ENCODE peak calls at places on chromosome 22, in five cellular contexts. E is heart left ventricle, M is heart right ventricle, D is upper lobe of right lung, H is GM06990. C is an unnamed sample.

GRCh38 chr22:43501951-43502874 is 90.4 kb downstream of the MPPED1 start:
- DNase-seq in M (no peak), E (no peak), H (no peak), D (no peak), C (no peak)

GRCh38 chr22:26527574-26528465 is 15.5 kb upstream of the TFIP11 start:
- DNase-seq in M (peak; percentile 67), D (no peak), E (peak; percentile 81), H (no peak), C (no peak)

GRCh38 chr22:37431366-37431765 is 4.1 kb upstream of the ELFN2 start:
- DNase-seq in D (no peak), E (no peak), M (no peak), H (no peak), C (no peak)

GRCh38 chr22:19287076-19287724 is 4.3 kb downstream of the CLTCL1 start:
- DNase-seq in D (no peak), M (no peak), H (no peak), E (no peak), C (no peak)

GRCh38 chr22:17590586-17590985 is 27.3 kb downstream of the SLC25A18 start:
- DNase-seq in M (no peak), D (peak; percentile 46), H (no peak), E (no peak), C (no peak)

GRCh38 chr22:42132457-42132856 is 1.8 kb upstream of the CYP2D6 start:
- DNase-seq in E (no peak), M (no peak), H (no peak), D (no peak), C (no peak)

GRCh38 chr22:37559521-37559900 is 769 bp upstream of the CDC42EP1 start:
- DNase-seq in E (no peak), H (no peak), M (no peak), D (no peak), C (no peak)

GRCh38 chr22:17576475-17576874 is 13.2 kb downstream of the SLC25A18 start:
- DNase-seq in M (no peak), H (no peak), D (no peak), E (no peak), C (no peak)

GRCh38 chr22:33837806-33838205 is 82.5 kb downstream of the LARGE1 start:
- DNase-seq in E (no peak), D (no peak), H (no peak), M (no peak), C (no peak)

GRCh38 chr22:43135565-43135964 is 7.6 kb downstream of the MCAT start:
- DNase-seq in H (no peak), D (no peak), M (no peak), E (no peak), C (no peak)

GRCh38 chr22:35726933-35727332 is 9.3 kb downstream of the APOL5 start:
- DNase-seq in D (no peak), H (no peak), E (no peak), M (no peak), C (no peak)

GRCh38 chr22:39663751-39664150 is 93.2 kb downstream of the CACNA1I start:
- DNase-seq in E (no peak), M (no peak), D (no peak), H (no peak), C (no peak)
- TF ChIP-seq CTCF in E (no peak), M (no peak), D (no peak), H (no peak), C (no peak)

DNA sequence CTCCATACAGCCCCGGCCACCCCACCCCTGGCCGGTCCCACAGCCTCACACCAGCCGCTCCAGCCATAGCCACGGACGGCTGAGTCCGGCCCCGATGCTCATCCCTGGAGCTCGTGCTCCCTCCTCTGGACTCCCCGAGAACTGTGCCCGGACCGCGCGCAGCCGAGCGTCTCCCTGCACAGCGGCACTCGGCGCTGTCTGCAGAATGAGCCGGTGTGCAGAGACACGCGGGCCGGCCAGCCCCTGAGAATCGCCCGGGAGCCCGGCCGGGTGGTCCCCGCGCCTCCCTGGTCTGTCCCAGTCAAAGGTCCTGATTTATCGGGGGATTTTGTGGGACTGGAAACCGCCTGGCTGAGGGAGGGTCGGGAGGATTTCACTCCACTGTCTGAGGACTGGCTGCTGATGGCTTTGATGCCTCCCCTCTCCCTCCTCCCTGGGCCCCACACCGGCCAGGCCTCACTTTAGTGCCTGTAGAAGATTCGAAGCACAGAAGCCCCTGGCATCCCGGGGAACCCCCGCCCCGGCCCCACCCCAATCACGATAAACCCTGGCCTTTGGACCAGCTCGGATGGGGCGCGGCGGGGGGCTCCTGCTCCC is 102.7 kb downstream of the BRD1 start:
- DNase-seq in E (peak; percentile 72), H (peak; percentile 64), M (peak; percentile 61), D (peak; percentile 79), C (peak; percentile 67)
- H3K4me3 ChIP-seq in E (peak overlapping the region; percentile 38), H (peak overlapping the region; percentile 69), M (peak overlapping the region; percentile 52), D (peak overlapping the region; percentile 40), C (peak overlapping the region; percentile 51)

GRCh38 chr22:46443850-46444389 is 93.5 kb downstream of the CELSR1 start:
- DNase-seq in H (no peak), M (no peak), D (peak; percentile 78), E (no peak), C (peak; percentile 68)

GRCh38 chr22:46446799-46447198 is 90.6 kb downstream of the CELSR1 start:
- DNase-seq in E (no peak), M (no peak), D (no peak), H (no peak), C (no peak)

GRCh38 chr22:46445771-46446485 is 91.5 kb downstream of the CELSR1 start:
- DNase-seq in M (no peak), E (no peak), D (no peak), H (no peak), C (no peak)

GRCh38 chr22:46442217-46442853 is 95.1 kb downstream of the CELSR1 start:
- DNase-seq in D (no peak), M (no peak), E (no peak), H (no peak), C (no peak)

GRCh38 chr22:46444390-46444854 is 93.0 kb downstream of the CELSR1 start:
- DNase-seq in E (no peak), D (no peak), M (no peak), H (no peak), C (no peak)
- TF ChIP-seq CTCF in E (no peak), D (no peak), M (no peak), H (no peak), C (no peak)

GRCh38 chr22:44587911-44588310 is 89.9 kb upstream of the RTL6 start:
- DNase-seq in E (no peak), H (no peak), D (no peak), M (no peak), C (no peak)
- H3K4me3 ChIP-seq in E (no peak overlapping the region), H (no peak overlapping the region), D (no peak overlapping the region), M (no peak overlapping the region), C (no peak overlapping the region)

C was measured in lower lobe of right lung.